ENCODE peak calls at places on chromosome 4, in six cellular contexts. One of them, this sample, is unnamed.

GRCh38 chr4:89995006-89995405 is 100.4 kb downstream of the MMRN1 start:
- DNase-seq in HCT116: no peak
- DNase-seq in OCI-LY7: no peak
- DNase-seq in neural progenitor cell: no peak
- DNase-seq in GM23338: no peak
- DNase-seq in MM.1S: no peak
- DNase-seq in this sample: no peak

GRCh38 chr4:100869266-100869665 is 351.4 kb upstream of the EMCN start:
- DNase-seq in GM23338: no peak
- DNase-seq in OCI-LY7: no peak
- DNase-seq in neural progenitor cell: no peak
- DNase-seq in HCT116: no peak
- DNase-seq in MM.1S: no peak
- DNase-seq in this sample: peak

GRCh38 chr4:76879731-76880364 is 18.1 kb downstream of the SOWAHB start:
- DNase-seq in MM.1S: no peak
- DNase-seq in HCT116: no peak
- DNase-seq in GM23338: no peak
- DNase-seq in neural progenitor cell: no peak
- DNase-seq in OCI-LY7: no peak
- DNase-seq in this sample: no peak

GRCh38 chr4:123836919-123837605 is 440.5 kb downstream of the SPRY1 start:
- DNase-seq in GM23338: no peak
- DNase-seq in OCI-LY7: no peak
- DNase-seq in HCT116: no peak
- DNase-seq in neural progenitor cell: no peak
- DNase-seq in MM.1S: peak
- DNase-seq in this sample: no peak

GRCh38 chr4:176380352-176381157 is 60.8 kb downstream of the SPCS3 start:
- DNase-seq in GM23338: no peak
- DNase-seq in neural progenitor cell: no peak
- DNase-seq in MM.1S: no peak
- DNase-seq in OCI-LY7: no peak
- DNase-seq in HCT116: no peak
- DNase-seq in this sample: no peak

GRCh38 chr4:31040106-31040505 is 319.9 kb downstream of the PCDH7 start:
- DNase-seq in MM.1S: no peak
- DNase-seq in OCI-LY7: no peak
- DNase-seq in GM23338: no peak
- DNase-seq in HCT116: no peak
- DNase-seq in neural progenitor cell: no peak
- DNase-seq in this sample: no peak

GRCh38 chr4:128551280-128551679 is 258.2 kb upstream of the JADE1 start:
- DNase-seq in GM23338: no peak
- DNase-seq in OCI-LY7: no peak
- DNase-seq in MM.1S: no peak
- DNase-seq in HCT116: no peak
- DNase-seq in neural progenitor cell: no peak
- DNase-seq in this sample: no peak

GRCh38 chr4:92012899-92013867 is 290.6 kb upstream of the GRID2 start:
- DNase-seq in OCI-LY7: no peak
- DNase-seq in MM.1S: no peak
- DNase-seq in neural progenitor cell: peak
- DNase-seq in GM23338: peak
- DNase-seq in HCT116: no peak
- DNase-seq in this sample: peak

GRCh38 chr4:38803833-38804653 is 548 bp downstream of the TLR1 start:
- DNase-seq in MM.1S: peak
- DNase-seq in neural progenitor cell: no peak
- DNase-seq in GM23338: no peak
- DNase-seq in HCT116: no peak
- DNase-seq in OCI-LY7: peak
- DNase-seq in this sample: no peak

GRCh38 chr4:113637823-113638691 is 123.5 kb downstream of the CAMK2D start:
- DNase-seq in MM.1S: no peak
- DNase-seq in OCI-LY7: peak
- DNase-seq in GM23338: no peak
- DNase-seq in neural progenitor cell: peak
- DNase-seq in HCT116: no peak
- DNase-seq in this sample: no peak

GRCh38 chr4:52979821-52980590 is 117.9 kb downstream of the RASL11B start:
- DNase-seq in neural progenitor cell: peak
- DNase-seq in MM.1S: no peak
- DNase-seq in OCI-LY7: no peak
- DNase-seq in GM23338: no peak
- DNase-seq in HCT116: no peak
- DNase-seq in this sample: no peak

GRCh38 chr4:40621592-40622512 is 7.8 kb downstream of the RBM47 start:
- DNase-seq in OCI-LY7: peak
- DNase-seq in GM23338: peak
- DNase-seq in HCT116: peak
- DNase-seq in neural progenitor cell: no peak
- DNase-seq in MM.1S: peak
- DNase-seq in this sample: peak

GRCh38 chr4:41420576-41420975 is 117.4 kb upstream of the LIMCH1 start:
- DNase-seq in neural progenitor cell: no peak
- DNase-seq in HCT116: no peak
- DNase-seq in GM23338: no peak
- DNase-seq in OCI-LY7: no peak
- DNase-seq in MM.1S: no peak
- DNase-seq in this sample: no peak

GRCh38 chr4:6732441-6733357 is 16.7 kb downstream of the BLOC1S4 start:
- DNase-seq in OCI-LY7: no peak
- DNase-seq in GM23338: no peak
- DNase-seq in neural progenitor cell: no peak
- DNase-seq in MM.1S: no peak
- DNase-seq in HCT116: peak
- DNase-seq in this sample: peak

GRCh38 chr4:178306565-178306964 is 864.3 kb upstream of the AGA start:
- DNase-seq in OCI-LY7: no peak
- DNase-seq in MM.1S: no peak
- DNase-seq in HCT116: no peak
- DNase-seq in GM23338: peak
- DNase-seq in neural progenitor cell: no peak
- DNase-seq in this sample: no peak

GRCh38 chr4:102554482-102554881 is 53.3 kb downstream of the NFKB1 start:
- DNase-seq in HCT116: no peak
- DNase-seq in OCI-LY7: no peak
- DNase-seq in GM23338: no peak
- DNase-seq in neural progenitor cell: peak
- DNase-seq in MM.1S: no peak
- DNase-seq in this sample: no peak

GRCh38 chr4:22986262-22986661 is 293.5 kb downstream of the GBA3 start:
- DNase-seq in GM23338: no peak
- DNase-seq in MM.1S: no peak
- DNase-seq in neural progenitor cell: no peak
- DNase-seq in HCT116: no peak
- DNase-seq in OCI-LY7: no peak
- DNase-seq in this sample: no peak

GRCh38 chr4:113116414-113117345 is 67.2 kb downstream of the ANK2 start:
- DNase-seq in GM23338: peak
- DNase-seq in MM.1S: no peak
- DNase-seq in OCI-LY7: no peak
- DNase-seq in neural progenitor cell: peak
- DNase-seq in HCT116: no peak
- DNase-seq in this sample: peak

GRCh38 chr4:102344955-102345794 is at the start of gene SLC39A8:
- DNase-seq in OCI-LY7: peak
- DNase-seq in HCT116: peak
- DNase-seq in GM23338: peak
- DNase-seq in neural progenitor cell: peak
- DNase-seq in MM.1S: peak
- DNase-seq in this sample: peak

GRCh38 chr4:155906554-155907247 is 3.2 kb downstream of the TDO2 start:
- DNase-seq in GM23338: no peak
- DNase-seq in HCT116: no peak
- DNase-seq in MM.1S: no peak
- DNase-seq in neural progenitor cell: no peak
- DNase-seq in OCI-LY7: no peak
- DNase-seq in this sample: peak

DNA sequence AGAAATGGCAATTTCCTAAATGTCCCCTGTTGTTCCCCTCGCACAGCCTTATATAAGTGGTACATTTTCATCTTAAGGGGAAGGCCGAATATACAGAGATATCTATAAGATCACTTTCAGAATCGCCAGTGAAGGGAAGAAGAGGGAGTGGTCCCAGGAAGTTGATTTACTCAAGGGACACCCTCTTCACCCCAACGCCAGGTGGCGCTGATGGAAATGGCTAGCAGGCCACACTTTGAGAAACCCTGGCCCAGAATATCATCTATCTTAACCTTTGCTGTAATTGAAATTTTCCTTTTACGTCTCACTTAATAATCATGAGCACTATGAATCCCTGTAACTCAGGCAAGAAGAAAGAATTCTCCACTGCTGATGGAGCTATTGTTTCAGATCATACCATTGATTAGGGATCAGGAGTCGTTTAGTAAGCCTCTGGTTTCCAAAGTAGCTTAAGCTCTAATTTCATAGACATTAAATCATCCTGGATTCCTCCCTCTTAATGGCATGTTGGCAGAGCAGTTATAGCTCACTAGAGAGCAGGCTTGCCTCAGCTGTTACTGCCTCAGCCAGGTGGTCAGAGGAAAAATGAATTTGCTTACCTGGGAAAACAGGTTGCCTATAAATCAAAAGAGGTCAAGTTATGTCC is 941.3 kb upstream of the TENM3 start:
- DNase-seq in OCI-LY7: peak
- DNase-seq in MM.1S: peak
- DNase-seq in HCT116: peak
- DNase-seq in neural progenitor cell: peak
- DNase-seq in GM23338: peak
- DNase-seq in this sample: peak
- H2AFZ ChIP-seq in OCI-LY7: peak
- H2AFZ ChIP-seq in MM.1S: peak
- H2AFZ ChIP-seq in HCT116: peak
- H2AFZ ChIP-seq in neural progenitor cell: no peak
- H2AFZ ChIP-seq in GM23338: no peak
- H2AFZ ChIP-seq in this sample: no peak

DNA sequence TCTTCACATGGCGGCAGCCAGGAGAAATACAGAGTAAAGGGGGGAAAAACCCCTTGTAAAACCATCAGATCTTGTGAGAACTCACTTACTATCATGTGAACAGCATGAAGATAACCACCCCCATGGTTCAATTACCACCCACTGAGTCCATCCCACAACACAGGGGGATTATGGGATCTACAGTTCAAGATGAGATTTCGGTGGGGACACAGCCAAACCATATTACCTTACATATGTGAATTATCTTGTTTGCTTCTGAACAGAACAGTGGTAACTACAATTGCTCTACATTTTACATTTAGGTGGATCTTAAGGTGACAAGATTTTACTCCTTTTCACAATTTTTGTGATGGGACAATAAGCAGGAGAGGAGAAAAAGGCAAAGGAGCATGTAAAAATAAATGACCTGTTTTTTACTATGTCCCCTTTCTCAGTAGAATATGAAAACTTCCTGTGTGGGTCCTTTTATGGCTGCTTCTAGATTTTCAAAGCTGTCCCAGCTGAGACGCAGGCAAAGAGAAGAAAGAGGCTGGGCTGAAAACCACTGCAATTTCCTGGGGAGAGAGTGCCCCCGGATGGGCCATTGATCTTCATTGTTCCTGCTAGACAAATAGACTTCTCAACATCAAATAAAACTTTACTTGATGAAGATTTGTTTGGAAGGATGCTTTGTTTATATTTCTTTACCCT is 45.9 kb upstream of the PGM2 start:
- DNase-seq in OCI-LY7: peak
- DNase-seq in GM23338: peak
- DNase-seq in MM.1S: peak
- DNase-seq in HCT116: no peak
- DNase-seq in neural progenitor cell: peak
- DNase-seq in this sample: peak
- TF ChIP-seq EZH2phosphoT487 in OCI-LY7: no peak
- TF ChIP-seq EZH2phosphoT487 in GM23338: no peak
- TF ChIP-seq EZH2phosphoT487 in MM.1S: no peak
- TF ChIP-seq EZH2phosphoT487 in HCT116: no peak
- TF ChIP-seq EZH2phosphoT487 in neural progenitor cell: no peak
- TF ChIP-seq EZH2phosphoT487 in this sample: no peak

GRCh38 chr4:25770844-25771243 is 91.9 kb downstream of the SEL1L3 start:
- DNase-seq in GM23338: no peak
- DNase-seq in OCI-LY7: no peak
- DNase-seq in neural progenitor cell: no peak
- DNase-seq in HCT116: no peak
- DNase-seq in MM.1S: no peak
- DNase-seq in this sample: no peak

GRCh38 chr4:25769251-25769650 is 93.5 kb downstream of the SEL1L3 start:
- DNase-seq in HCT116: no peak
- DNase-seq in neural progenitor cell: no peak
- DNase-seq in GM23338: no peak
- DNase-seq in MM.1S: no peak
- DNase-seq in OCI-LY7: no peak
- DNase-seq in this sample: no peak

GRCh38 chr4:25771672-25772071 is 91.1 kb downstream of the SEL1L3 start:
- DNase-seq in neural progenitor cell: no peak
- DNase-seq in MM.1S: no peak
- DNase-seq in GM23338: no peak
- DNase-seq in HCT116: no peak
- DNase-seq in OCI-LY7: no peak
- DNase-seq in this sample: no peak

GRCh38 chr4:25773358-25773757 is 89.4 kb downstream of the SEL1L3 start:
- DNase-seq in GM23338: no peak
- DNase-seq in neural progenitor cell: no peak
- DNase-seq in OCI-LY7: no peak
- DNase-seq in HCT116: no peak
- DNase-seq in MM.1S: no peak
- DNase-seq in this sample: no peak

GRCh38 chr4:25767877-25768475 is 94.8 kb downstream of the SEL1L3 start:
- DNase-seq in neural progenitor cell: peak
- DNase-seq in MM.1S: peak
- DNase-seq in OCI-LY7: peak
- DNase-seq in GM23338: peak
- DNase-seq in HCT116: peak
- DNase-seq in this sample: peak
- TF ChIP-seq CTCF in neural progenitor cell: peak
- TF ChIP-seq CTCF in MM.1S: peak
- TF ChIP-seq CTCF in OCI-LY7: peak
- TF ChIP-seq CTCF in GM23338: peak
- TF ChIP-seq CTCF in HCT116: peak
- TF ChIP-seq CTCF in this sample: peak

DNA sequence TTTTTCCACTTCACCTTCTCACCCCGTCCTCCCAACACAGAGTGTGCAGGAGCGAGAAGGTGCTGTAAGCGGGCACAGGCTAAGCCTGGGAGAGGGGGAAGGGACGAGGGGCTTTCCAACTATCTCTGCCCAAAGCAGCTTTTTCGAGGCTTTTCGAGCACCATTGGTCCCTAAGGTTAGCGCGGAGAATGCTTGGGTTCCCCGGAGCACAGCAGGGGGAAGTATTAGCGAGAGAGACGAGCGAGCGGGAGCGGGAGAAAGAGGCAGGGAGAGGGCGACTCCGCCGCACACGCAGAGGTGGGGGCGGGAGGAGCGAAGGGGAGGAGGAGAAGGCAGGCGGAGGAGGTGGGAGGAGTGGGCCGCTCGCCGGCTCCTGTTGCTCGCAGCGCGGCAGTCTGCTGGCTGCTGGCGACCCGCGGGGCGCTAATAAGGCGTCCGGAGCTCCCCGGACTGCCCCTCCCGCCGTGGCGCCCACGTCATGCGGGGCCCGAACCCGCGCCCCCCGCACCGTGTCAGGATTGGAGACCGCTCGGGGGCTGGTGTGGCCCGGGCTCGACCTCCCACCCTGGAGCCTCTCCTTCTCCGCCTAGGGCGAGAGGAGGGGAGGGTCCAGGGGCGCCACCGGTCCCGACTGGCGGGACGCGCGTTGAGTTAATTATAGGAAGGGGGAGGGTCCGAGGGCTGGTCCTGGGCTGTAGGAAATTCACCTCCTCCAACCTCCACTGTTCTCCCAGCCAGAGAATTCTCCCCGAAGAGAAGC is at the start of gene ADAMTS3:
- DNase-seq in OCI-LY7: no peak
- DNase-seq in GM23338: peak
- DNase-seq in HCT116: no peak
- DNase-seq in MM.1S: peak
- DNase-seq in neural progenitor cell: peak
- DNase-seq in this sample: peak
- H2AFZ ChIP-seq in OCI-LY7: no peak
- H2AFZ ChIP-seq in GM23338: peak
- H2AFZ ChIP-seq in HCT116: no peak
- H2AFZ ChIP-seq in MM.1S: peak
- H2AFZ ChIP-seq in neural progenitor cell: peak
- H2AFZ ChIP-seq in this sample: peak

This sample was measured in hepatocyte.